ENCODE peak calls at places on chromosomes 5 and 9, in four cellular contexts. H, P, K and S are unnamed samples.

GRCh38 chr5:135741040-135741439 is 93.4 kb upstream of the SLC25A48 start:
- DNase-seq in H (no peak), P (no peak), K (no peak), S (no peak)

GRCh38 chr5:149803641-149804468 is 73.7 kb downstream of the PPARGC1B start:
- DNase-seq in K (no peak), H (no peak), P (no peak), S (no peak)

GRCh38 chr5:96876292-96876850 is at the start of gene ERAP2:
- DNase-seq in K (no peak), H (no peak), P (peak; percentile 65), S (peak; percentile 87)

GRCh38 chr5:181231444-181231843 is 8.4 kb downstream of the TRIM41 start:
- DNase-seq in P (no peak), K (no peak), H (no peak), S (peak; percentile 42)

GRCh38 chr9:98786750-98787510 is 9.4 kb downstream of the ANKS6 start:
- DNase-seq in K (no peak), H (no peak), P (no peak), S (no peak)

GRCh38 chr5:58759745-58760144 is 176.9 kb downstream of the RAB3C start:
- DNase-seq in K (no peak), P (peak; percentile 8), H (no peak), S (no peak)

GRCh38 chr9:108865037-108865436 is 3.0 kb downstream of the ACTL7A start:
- DNase-seq in H (no peak), K (no peak), P (peak; percentile 35), S (no peak)

GRCh38 chr9:89687216-89687615 is 82.4 kb downstream of the GADD45G start:
- DNase-seq in H (no peak), P (no peak), K (no peak), S (no peak)

GRCh38 chr5:1936901-1937300 is 54.2 kb upstream of the IRX4 start:
- DNase-seq in P (no peak), H (no peak), K (no peak), S (no peak)

GRCh38 chr5:140108093-140109049 is 5.5 kb upstream of the PURA start:
- DNase-seq in K (peak; percentile 14), H (no peak), P (peak; percentile 34), S (peak; percentile 47)

GRCh38 chr5:147403659-147404640 is 105.9 kb downstream of the DPYSL3 start:
- DNase-seq in P (peak; percentile 95), K (no peak), H (no peak), S (no peak)

GRCh38 chr5:166505086-166505485 is 1786.4 kb upstream of the WWC1 start:
- DNase-seq in H (no peak), K (no peak), P (no peak), S (no peak)

GRCh38 chr5:67095346-67095871 is 101.2 kb downstream of the CD180 start:
- DNase-seq in P (peak; percentile 61), K (no peak), H (no peak), S (no peak)

GRCh38 chr9:98315551-98316060 is 60.2 kb upstream of the TBC1D2 start:
- DNase-seq in H (peak; percentile 73), P (peak; percentile 86), K (peak; percentile 74), S (peak; percentile 96)

GRCh38 chr9:121860213-121860612 is 208.8 kb downstream of the DAB2IP start:
- DNase-seq in H (no peak), P (no peak), K (no peak), S (no peak)

GRCh38 chr5:173035904-173036707 is 20.0 kb upstream of the CREBRF start:
- DNase-seq in H (no peak), K (no peak), P (peak; percentile 87), S (no peak)

GRCh38 chr5:147963948-147964693 is 57.8 kb upstream of the C5orf46 start:
- DNase-seq in H (no peak), K (no peak), P (no peak), S (no peak)

GRCh38 chr5:99949361-99949760 is 585.8 kb upstream of the FAM174A start:
- DNase-seq in P (no peak), K (no peak), H (no peak), S (no peak)